ENCODE peak calls at places on chromosome 5, in seven cellular contexts. One of them, this sample, is unnamed.

GRCh38 chr5:1009359-1010180 is 968 bp downstream of the NKD2 start:
- DNase-seq in cardiac muscle cell: no peak
- DNase-seq in naive thymus-derived CD4-positive, alpha-beta T cell: peak
- DNase-seq in uterus: no peak
- DNase-seq in PC-3: no peak
- DNase-seq in psoas muscle: peak
- DNase-seq in BJ: no peak
- DNase-seq in this sample: peak

GRCh38 chr5:74464512-74465209 is 175.9 kb downstream of the ENC1 start:
- DNase-seq in psoas muscle: no peak
- DNase-seq in PC-3: no peak
- DNase-seq in uterus: no peak
- DNase-seq in BJ: no peak
- DNase-seq in cardiac muscle cell: no peak
- DNase-seq in naive thymus-derived CD4-positive, alpha-beta T cell: no peak
- DNase-seq in this sample: no peak

GRCh38 chr5:153711755-153712154 is 221.3 kb downstream of the GRIA1 start:
- DNase-seq in PC-3: no peak
- DNase-seq in naive thymus-derived CD4-positive, alpha-beta T cell: no peak
- DNase-seq in BJ: no peak
- DNase-seq in cardiac muscle cell: no peak
- DNase-seq in psoas muscle: no peak
- DNase-seq in uterus: no peak
- DNase-seq in this sample: no peak

GRCh38 chr5:59187772-59188347 is 605.0 kb downstream of the RAB3C start:
- DNase-seq in uterus: no peak
- DNase-seq in cardiac muscle cell: no peak
- DNase-seq in BJ: no peak
- DNase-seq in PC-3: no peak
- DNase-seq in naive thymus-derived CD4-positive, alpha-beta T cell: no peak
- DNase-seq in psoas muscle: no peak
- DNase-seq in this sample: no peak

GRCh38 chr5:38692780-38693507 is 136.5 kb upstream of the LIFR start:
- DNase-seq in BJ: no peak
- DNase-seq in uterus: no peak
- DNase-seq in naive thymus-derived CD4-positive, alpha-beta T cell: no peak
- DNase-seq in cardiac muscle cell: no peak
- DNase-seq in psoas muscle: no peak
- DNase-seq in PC-3: peak
- DNase-seq in this sample: no peak

GRCh38 chr5:118863345-118863744 is 125.0 kb downstream of the DTWD2 start:
- DNase-seq in BJ: peak
- DNase-seq in psoas muscle: no peak
- DNase-seq in PC-3: peak
- DNase-seq in uterus: no peak
- DNase-seq in naive thymus-derived CD4-positive, alpha-beta T cell: no peak
- DNase-seq in cardiac muscle cell: no peak
- DNase-seq in this sample: no peak

GRCh38 chr5:65952259-65952658 is 25.9 kb downstream of the ERBIN start:
- DNase-seq in naive thymus-derived CD4-positive, alpha-beta T cell: no peak
- DNase-seq in PC-3: no peak
- DNase-seq in psoas muscle: no peak
- DNase-seq in BJ: no peak
- DNase-seq in cardiac muscle cell: no peak
- DNase-seq in uterus: no peak
- DNase-seq in this sample: no peak

GRCh38 chr5:180470966-180471582 is 23.1 kb upstream of the CNOT6 start:
- DNase-seq in psoas muscle: peak
- DNase-seq in naive thymus-derived CD4-positive, alpha-beta T cell: peak
- DNase-seq in BJ: no peak
- DNase-seq in cardiac muscle cell: peak
- DNase-seq in uterus: peak
- DNase-seq in PC-3: peak
- DNase-seq in this sample: peak

GRCh38 chr5:39506216-39506615 is 81.4 kb upstream of the DAB2 start:
- DNase-seq in cardiac muscle cell: no peak
- DNase-seq in uterus: peak
- DNase-seq in naive thymus-derived CD4-positive, alpha-beta T cell: no peak
- DNase-seq in PC-3: no peak
- DNase-seq in BJ: no peak
- DNase-seq in psoas muscle: no peak
- DNase-seq in this sample: no peak

GRCh38 chr5:79849061-79849460 is 142.0 kb downstream of the MTX3 start:
- DNase-seq in PC-3: no peak
- DNase-seq in psoas muscle: no peak
- DNase-seq in cardiac muscle cell: no peak
- DNase-seq in BJ: no peak
- DNase-seq in naive thymus-derived CD4-positive, alpha-beta T cell: no peak
- DNase-seq in uterus: no peak
- DNase-seq in this sample: no peak

GRCh38 chr5:56026863-56027300 is 32.1 kb upstream of the IL6ST start:
- DNase-seq in PC-3: peak
- DNase-seq in naive thymus-derived CD4-positive, alpha-beta T cell: no peak
- DNase-seq in BJ: peak
- DNase-seq in uterus: no peak
- DNase-seq in psoas muscle: no peak
- DNase-seq in cardiac muscle cell: no peak
- DNase-seq in this sample: no peak

GRCh38 chr5:176610430-176610763 is 441 bp upstream of the GPRIN1 start:
- DNase-seq in PC-3: no peak
- DNase-seq in naive thymus-derived CD4-positive, alpha-beta T cell: no peak
- DNase-seq in cardiac muscle cell: no peak
- DNase-seq in uterus: no peak
- DNase-seq in psoas muscle: no peak
- DNase-seq in BJ: no peak
- DNase-seq in this sample: no peak

GRCh38 chr5:179229331-179229761 is 115.9 kb downstream of the ADAMTS2 start:
- DNase-seq in uterus: peak
- DNase-seq in naive thymus-derived CD4-positive, alpha-beta T cell: no peak
- DNase-seq in PC-3: no peak
- DNase-seq in psoas muscle: no peak
- DNase-seq in cardiac muscle cell: no peak
- DNase-seq in BJ: no peak
- DNase-seq in this sample: peak

GRCh38 chr5:58459860-58460726 is at the start of gene PLK2:
- DNase-seq in naive thymus-derived CD4-positive, alpha-beta T cell: peak
- DNase-seq in uterus: peak
- DNase-seq in psoas muscle: peak
- DNase-seq in BJ: peak
- DNase-seq in cardiac muscle cell: peak
- DNase-seq in PC-3: peak
- DNase-seq in this sample: peak

GRCh38 chr5:132013006-132013689 is 1.7 kb upstream of the ACSL6 start:
- DNase-seq in psoas muscle: no peak
- DNase-seq in cardiac muscle cell: no peak
- DNase-seq in uterus: no peak
- DNase-seq in naive thymus-derived CD4-positive, alpha-beta T cell: peak
- DNase-seq in PC-3: no peak
- DNase-seq in BJ: no peak
- DNase-seq in this sample: no peak

GRCh38 chr5:148897842-148898241 is 71.4 kb downstream of the ADRB2 start:
- DNase-seq in naive thymus-derived CD4-positive, alpha-beta T cell: no peak
- DNase-seq in psoas muscle: no peak
- DNase-seq in PC-3: no peak
- DNase-seq in BJ: no peak
- DNase-seq in cardiac muscle cell: no peak
- DNase-seq in uterus: no peak
- DNase-seq in this sample: no peak

GRCh38 chr5:9774472-9775079 is 144.4 kb upstream of the TAS2R1 start:
- DNase-seq in PC-3: peak
- DNase-seq in psoas muscle: no peak
- DNase-seq in uterus: no peak
- DNase-seq in cardiac muscle cell: no peak
- DNase-seq in BJ: no peak
- DNase-seq in naive thymus-derived CD4-positive, alpha-beta T cell: no peak
- DNase-seq in this sample: no peak

GRCh38 chr5:154049685-154050084 is 10.9 kb downstream of the MFAP3 start:
- DNase-seq in cardiac muscle cell: no peak
- DNase-seq in psoas muscle: no peak
- DNase-seq in naive thymus-derived CD4-positive, alpha-beta T cell: no peak
- DNase-seq in BJ: no peak
- DNase-seq in uterus: no peak
- DNase-seq in PC-3: no peak
- DNase-seq in this sample: no peak

GRCh38 chr5:107744418-107745330 is 73.9 kb upstream of the EFNA5 start:
- DNase-seq in PC-3: no peak
- DNase-seq in psoas muscle: no peak
- DNase-seq in BJ: no peak
- DNase-seq in uterus: no peak
- DNase-seq in cardiac muscle cell: no peak
- DNase-seq in naive thymus-derived CD4-positive, alpha-beta T cell: no peak
- DNase-seq in this sample: no peak

GRCh38 chr5:153456993-153457392 is 33.5 kb upstream of the GRIA1 start:
- DNase-seq in PC-3: no peak
- DNase-seq in cardiac muscle cell: no peak
- DNase-seq in psoas muscle: no peak
- DNase-seq in uterus: no peak
- DNase-seq in naive thymus-derived CD4-positive, alpha-beta T cell: no peak
- DNase-seq in BJ: no peak
- DNase-seq in this sample: no peak

GRCh38 chr5:143648696-143649095 is 163.3 kb upstream of the HMHB1 start:
- DNase-seq in PC-3: no peak
- DNase-seq in cardiac muscle cell: no peak
- DNase-seq in naive thymus-derived CD4-positive, alpha-beta T cell: no peak
- DNase-seq in psoas muscle: no peak
- DNase-seq in BJ: no peak
- DNase-seq in uterus: no peak
- DNase-seq in this sample: no peak

GRCh38 chr5:106269252-106269843 is 1401.4 kb downstream of the EFNA5 start:
- DNase-seq in psoas muscle: no peak
- DNase-seq in uterus: no peak
- DNase-seq in cardiac muscle cell: peak
- DNase-seq in BJ: no peak
- DNase-seq in PC-3: peak
- DNase-seq in naive thymus-derived CD4-positive, alpha-beta T cell: no peak
- DNase-seq in this sample: no peak

GRCh38 chr5:107271682-107272350 is 398.9 kb downstream of the EFNA5 start:
- DNase-seq in BJ: no peak
- DNase-seq in naive thymus-derived CD4-positive, alpha-beta T cell: no peak
- DNase-seq in psoas muscle: no peak
- DNase-seq in PC-3: no peak
- DNase-seq in uterus: no peak
- DNase-seq in cardiac muscle cell: no peak
- DNase-seq in this sample: no peak

DNA sequence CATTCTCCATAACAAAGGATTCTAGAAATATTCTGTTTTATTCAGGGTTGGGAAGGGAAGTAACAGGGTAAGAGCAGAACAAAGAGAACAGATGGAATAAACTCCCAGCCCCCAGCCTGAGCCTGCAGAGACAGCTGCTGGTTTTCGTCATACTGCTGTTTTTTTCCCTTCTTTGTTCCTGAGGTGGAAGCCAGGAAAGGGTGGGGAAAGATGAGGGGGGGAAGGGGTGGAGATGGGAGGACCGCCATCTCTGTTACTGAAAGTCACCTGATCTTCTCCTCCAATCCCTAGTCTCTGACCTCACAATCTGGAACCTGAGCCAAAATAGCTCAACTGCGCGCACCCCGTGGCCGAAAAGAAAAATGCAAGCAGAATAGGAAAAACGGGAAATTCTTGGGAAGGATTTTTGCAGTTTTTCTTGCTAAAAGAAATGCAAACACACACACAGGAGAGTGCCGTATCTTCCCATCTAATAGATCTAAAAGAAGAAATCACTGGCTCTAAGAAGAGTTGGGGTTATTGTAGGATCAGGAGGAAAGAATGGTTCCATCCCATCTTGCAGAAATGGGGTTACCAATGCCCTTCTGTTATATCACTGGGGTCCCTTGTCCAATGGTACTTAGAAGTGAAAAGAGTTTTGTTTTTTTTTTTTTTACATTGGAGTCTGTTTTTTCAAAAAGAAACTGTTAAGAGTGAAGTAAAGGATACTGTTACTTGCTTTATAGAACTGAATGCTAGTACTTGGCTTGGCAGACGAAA is 57.9 kb downstream of the DIAPH1 start:
- DNase-seq in naive thymus-derived CD4-positive, alpha-beta T cell: no peak
- DNase-seq in uterus: peak
- DNase-seq in BJ: peak
- DNase-seq in PC-3: peak
- DNase-seq in cardiac muscle cell: peak
- DNase-seq in psoas muscle: peak
- DNase-seq in this sample: peak
- H3K4me3 ChIP-seq in naive thymus-derived CD4-positive, alpha-beta T cell: no peak
- H3K4me3 ChIP-seq in uterus: no peak
- H3K4me3 ChIP-seq in BJ: no peak
- H3K4me3 ChIP-seq in PC-3: no peak
- H3K4me3 ChIP-seq in cardiac muscle cell: peak
- H3K4me3 ChIP-seq in psoas muscle: peak
- H3K4me3 ChIP-seq in this sample: peak

GRCh38 chr5:151252762-151253603 is at the start of gene GM2A:
- DNase-seq in psoas muscle: peak
- DNase-seq in BJ: peak
- DNase-seq in cardiac muscle cell: peak
- DNase-seq in naive thymus-derived CD4-positive, alpha-beta T cell: peak
- DNase-seq in uterus: peak
- DNase-seq in PC-3: peak
- DNase-seq in this sample: peak
- H3K4me3 ChIP-seq in psoas muscle: peak
- H3K4me3 ChIP-seq in BJ: peak
- H3K4me3 ChIP-seq in cardiac muscle cell: peak
- H3K4me3 ChIP-seq in naive thymus-derived CD4-positive, alpha-beta T cell: peak
- H3K4me3 ChIP-seq in uterus: peak
- H3K4me3 ChIP-seq in PC-3: peak
- H3K4me3 ChIP-seq in this sample: peak

DNA sequence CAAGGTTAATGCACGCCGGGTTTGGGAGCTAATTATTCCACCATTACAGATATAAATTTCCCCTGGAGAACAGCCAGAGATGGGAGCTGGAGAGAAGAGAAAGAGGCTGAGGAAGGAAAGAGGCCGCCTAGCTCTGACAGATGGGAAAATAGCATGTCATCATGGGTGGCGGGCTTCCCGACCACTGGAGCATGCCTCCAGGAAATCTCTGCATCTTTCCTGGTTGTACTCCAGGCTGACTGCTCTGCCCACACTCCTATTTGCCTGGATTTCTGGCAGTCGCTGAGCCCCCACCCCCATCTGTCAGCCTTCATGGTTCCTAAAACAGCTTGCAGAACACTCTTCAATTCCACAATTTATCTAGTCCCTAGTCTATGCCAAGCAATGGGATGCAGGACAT is 14.3 kb upstream of the GABRP start:
- DNase-seq in psoas muscle: no peak
- DNase-seq in PC-3: no peak
- DNase-seq in uterus: no peak
- DNase-seq in BJ: no peak
- DNase-seq in cardiac muscle cell: no peak
- DNase-seq in naive thymus-derived CD4-positive, alpha-beta T cell: no peak
- DNase-seq in this sample: no peak
- H3K4me3 ChIP-seq in psoas muscle: no peak
- H3K4me3 ChIP-seq in PC-3: no peak
- H3K4me3 ChIP-seq in uterus: no peak
- H3K4me3 ChIP-seq in BJ: no peak
- H3K4me3 ChIP-seq in cardiac muscle cell: no peak
- H3K4me3 ChIP-seq in naive thymus-derived CD4-positive, alpha-beta T cell: no peak
- H3K4me3 ChIP-seq in this sample: no peak

DNA sequence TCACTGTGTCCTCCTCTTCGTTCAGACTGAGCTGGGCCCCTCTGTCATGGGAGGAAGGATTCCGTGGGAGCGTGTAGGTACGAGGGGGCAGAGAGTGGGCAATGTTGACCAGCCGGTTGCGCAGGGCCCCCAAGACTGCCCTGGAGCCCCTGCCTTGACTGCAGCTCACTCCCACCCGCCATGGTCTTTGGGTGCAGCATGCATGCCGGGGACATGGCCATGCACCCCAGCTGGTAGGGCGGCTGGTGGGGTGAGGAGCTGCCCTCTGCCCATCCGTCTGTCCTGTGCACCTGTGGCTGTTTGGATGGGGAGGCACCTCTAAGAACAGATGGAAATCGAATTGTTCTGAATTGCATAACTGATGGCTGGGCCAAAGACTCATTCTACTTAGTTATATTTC is 42.6 kb upstream of the NPR3 start:
- DNase-seq in BJ: no peak
- DNase-seq in naive thymus-derived CD4-positive, alpha-beta T cell: no peak
- DNase-seq in cardiac muscle cell: no peak
- DNase-seq in psoas muscle: no peak
- DNase-seq in PC-3: no peak
- DNase-seq in uterus: no peak
- DNase-seq in this sample: no peak
- H3K4me3 ChIP-seq in BJ: no peak
- H3K4me3 ChIP-seq in naive thymus-derived CD4-positive, alpha-beta T cell: no peak
- H3K4me3 ChIP-seq in cardiac muscle cell: no peak
- H3K4me3 ChIP-seq in psoas muscle: no peak
- H3K4me3 ChIP-seq in PC-3: no peak
- H3K4me3 ChIP-seq in uterus: no peak
- H3K4me3 ChIP-seq in this sample: no peak